ENCODE peak calls at places on chromosomes 2 and 18, in four cellular contexts. X is mucosa of descending colon, I is endodermal cell, M is heart left ventricle. V is an unnamed sample.

GRCh38 chr2:34096552-34097171 is 497.6 kb upstream of the FAM98A start:
- DNase-seq in M (peak), I (peak), X (peak), V (peak)

GRCh38 chr18:58407263-58407648 is 221.6 kb downstream of the ALPK2 start:
- DNase-seq in I (no peak), X (no peak), M (no peak), V (no peak)

GRCh38 chr2:2743164-2743571 is 412.1 kb upstream of the MYT1L start:
- DNase-seq in M (peak), X (peak), I (no peak), V (no peak)

GRCh38 chr2:71100195-71100964 is 29.6 kb downstream of the MCEE start:
- DNase-seq in M (peak), I (peak), X (peak), V (peak)

GRCh38 chr18:23114171-23114881 is 21.0 kb upstream of the CABLES1 start:
- DNase-seq in I (no peak), M (no peak), X (no peak), V (peak)

GRCh38 chr2:109324859-109325258 is 195.9 kb downstream of the SH3RF3 start:
- DNase-seq in I (no peak), X (peak), M (peak), V (no peak)

GRCh38 chr2:237122214-237122666 is 36.6 kb downstream of the COPS8 start:
- DNase-seq in I (peak), X (peak), M (peak), V (peak)

GRCh38 chr2:10234409-10235094 is 68.2 kb upstream of the HPCAL1 start:
- DNase-seq in X (no peak), M (no peak), I (peak), V (no peak)

GRCh38 chr2:239311132-239312040 is 89.4 kb downstream of the HDAC4 start:
- DNase-seq in X (peak), M (peak), I (peak), V (no peak)

GRCh38 chr18:23585007-23585871 is 1.1 kb downstream of the NPC1 start:
- DNase-seq in X (peak), M (peak), I (peak), V (no peak)

GRCh38 chr18:8767356-8767755 is 62.0 kb downstream of the MTCL1 start:
- DNase-seq in M (no peak), X (no peak), I (no peak), V (no peak)

GRCh38 chr2:17257194-17257909 is 260.9 kb downstream of the RAD51AP2 start:
- DNase-seq in X (no peak), I (no peak), M (no peak), V (no peak)

GRCh38 chr2:53632714-53633113 is 134.9 kb upstream of the CHAC2 start:
- DNase-seq in M (no peak), X (no peak), I (no peak), V (no peak)

GRCh38 chr2:217204358-217204757 is 344.5 kb upstream of the TNP1 start:
- DNase-seq in M (no peak), I (no peak), X (no peak), V (no peak)

GRCh38 chr2:162123806-162124758 is 28.0 kb downstream of the GCG start:
- DNase-seq in I (no peak), X (peak), M (no peak), V (peak)

GRCh38 chr2:240412975-240413812 is 22.3 kb upstream of the GPC1 start:
- DNase-seq in X (no peak), M (peak), I (peak), V (no peak)

GRCh38 chr18:22284581-22285230 is 115.3 kb downstream of the GATA6 start:
- DNase-seq in I (no peak), M (no peak), X (no peak), V (no peak)

GRCh38 chr2:595831-596592 is 81.2 kb downstream of the TMEM18 start:
- DNase-seq in M (no peak), X (no peak), I (no peak), V (no peak)

GRCh38 chr2:54644236-54644635 is 79.2 kb upstream of the EML6 start:
- DNase-seq in I (peak), M (no peak), X (no peak), V (no peak)

GRCh38 chr2:205566556-205567061 is 115.7 kb upstream of the NRP2 start:
- DNase-seq in X (no peak), M (no peak), I (no peak), V (no peak)

GRCh38 chr18:78073275-78073674 is 823.6 kb downstream of the GALR1 start:
- DNase-seq in M (no peak), I (no peak), X (peak), V (no peak)

GRCh38 chr18:78069784-78070664 is 820.4 kb downstream of the GALR1 start:
- DNase-seq in M (no peak), I (no peak), X (peak), V (no peak)

GRCh38 chr18:78080081-78080480 is 830.4 kb downstream of the GALR1 start:
- DNase-seq in M (no peak), I (no peak), X (no peak), V (no peak)

GRCh38 chr18:78071146-78071710 is 821.6 kb downstream of the GALR1 start:
- DNase-seq in I (no peak), X (no peak), M (no peak), V (no peak)

GRCh38 chr18:78074400-78075020 is 824.9 kb downstream of the GALR1 start:
- DNase-seq in I (peak), X (no peak), M (no peak), V (no peak)
- TF ChIP-seq CTCF in I (peak), X (no peak), M (no peak), V (peak)

DNA sequence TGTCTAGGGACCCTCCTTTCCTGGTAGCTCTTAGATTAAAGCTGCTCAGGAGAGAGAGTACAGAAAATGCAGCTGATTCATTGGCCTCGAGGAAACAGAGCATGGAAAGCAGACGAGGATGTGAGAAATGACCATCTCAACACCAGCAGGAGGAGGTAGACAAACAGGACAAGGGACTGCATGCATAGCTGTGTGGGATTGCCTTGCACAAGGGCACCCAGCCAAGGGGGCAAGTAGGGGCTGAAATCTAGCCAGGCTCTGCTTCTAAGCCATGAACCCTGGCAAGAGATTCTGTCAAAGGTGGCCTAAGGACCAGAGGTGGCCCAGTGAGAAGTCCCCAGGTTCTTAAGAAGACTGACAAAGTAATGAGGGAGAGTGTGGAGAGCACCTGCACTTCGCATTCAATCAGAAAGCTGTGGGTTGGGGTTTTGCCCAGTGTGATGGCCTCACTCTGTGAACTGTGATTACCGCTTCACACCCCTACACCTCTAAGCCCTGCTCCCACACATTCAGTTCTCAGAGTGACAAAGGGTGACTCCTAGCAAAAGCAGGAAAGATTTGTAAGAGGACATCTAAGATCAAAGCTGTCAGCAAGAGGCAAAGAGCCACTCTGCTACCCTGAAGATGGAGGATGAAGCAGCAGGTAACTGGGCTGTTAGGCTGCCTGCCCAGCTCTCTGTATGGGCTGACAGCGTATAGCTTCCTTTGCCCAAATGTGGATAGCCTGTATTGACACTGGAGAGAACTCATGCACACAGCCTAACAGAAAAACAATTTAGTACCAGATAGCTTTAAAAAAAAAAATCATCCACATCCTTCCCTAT is 151.3 kb upstream of the PELI1 start:
- DNase-seq in I (no peak), M (no peak), X (no peak), V (no peak)
- TF ChIP-seq CTCF in I (no peak), M (no peak), X (no peak), V (no peak)

GRCh38 chr2:226656367-226656766 is 143.3 kb downstream of the IRS1 start:
- DNase-seq in I (no peak), X (no peak), M (no peak), V (peak)

GRCh38 chr2:226658555-226658954 is 141.1 kb downstream of the IRS1 start:
- DNase-seq in M (no peak), X (no peak), I (no peak), V (no peak)

GRCh38 chr2:226659416-226659815 is 140.2 kb downstream of the IRS1 start:
- DNase-seq in I (no peak), M (no peak), X (no peak), V (no peak)

GRCh38 chr2:226655871-226656270 is 143.7 kb downstream of the IRS1 start:
- DNase-seq in X (no peak), I (no peak), M (no peak), V (no peak)

GRCh38 chr2:226657340-226658053 is 142.1 kb downstream of the IRS1 start:
- DNase-seq in I (no peak), X (no peak), M (no peak), V (no peak)
- TF ChIP-seq CTCF in I (no peak), X (no peak), M (no peak), V (no peak)

DNA sequence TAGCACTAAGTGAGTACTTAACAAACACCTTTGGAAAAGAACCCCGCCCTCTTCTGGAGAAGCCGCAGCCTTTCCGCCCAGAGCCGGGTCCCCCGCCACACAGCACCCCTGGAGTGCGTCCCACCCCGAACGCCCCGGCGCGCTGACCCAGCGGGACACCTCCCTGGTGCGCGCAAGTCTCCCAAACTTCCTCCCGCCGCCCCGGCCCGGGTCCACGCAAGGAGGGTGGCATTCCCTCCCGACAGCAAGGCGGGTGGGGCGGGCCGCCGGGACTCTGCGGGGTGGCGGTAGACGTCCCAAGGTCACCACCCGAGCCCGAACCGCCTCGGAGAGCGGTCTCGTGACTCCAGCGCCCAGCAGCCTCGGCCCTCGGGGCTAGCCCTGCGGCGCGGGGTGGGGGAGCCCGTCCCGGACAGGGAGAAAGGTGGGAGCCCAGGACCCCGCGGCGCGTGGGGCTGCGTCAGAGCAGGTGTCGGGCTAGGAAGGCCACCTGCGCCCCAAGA is 598 bp downstream of the CCDC93 start:
- DNase-seq in X (peak), I (peak), M (peak), V (peak)
- TF ChIP-seq CTCF in X (no peak), I (peak), M (no peak), V (no peak)

GRCh38 chr18:76979906-76980305 is 152.7 kb downstream of the MBP start:
- DNase-seq in X (no peak), M (no peak), I (peak), V (no peak)
- TF ChIP-seq CTCF in X (no peak), M (no peak), I (no peak), V (no peak)